ENCODE peak calls at places on chromosome 11, in seven cellular contexts. I is A549; K is Panc1; L is CD8-positive, alpha-beta T cell; R is neuronal stem cell; W is psoas muscle; Y is tibial nerve. U is an unnamed sample. For H3K9me3, the result is how much of the 10 kb centered on the place peaks cover.

GRCh38 chr11:19276859-19277808 is 36.4 kb upstream of the E2F8 start:
- DNase-seq in Y (no peak), W (no peak), I (peak), R (no peak), L (no peak), K (peak), U (no peak)

GRCh38 chr11:2584812-2585565 is 114.8 kb downstream of the KCNQ1OT1 start:
- DNase-seq in W (peak), R (no peak), L (no peak), K (no peak), Y (no peak), I (no peak), U (no peak)

GRCh38 chr11:9273430-9274336 is 8.5 kb upstream of the DENND5A start:
- DNase-seq in K (no peak), I (no peak), L (no peak), W (no peak), Y (no peak), R (no peak), U (no peak)

GRCh38 chr11:70517996-70518907 is 119.9 kb downstream of the CTTN start:
- DNase-seq in Y (no peak), L (no peak), R (no peak), K (peak), W (peak), I (no peak), U (no peak)

GRCh38 chr11:30333405-30333804 is 10.5 kb downstream of the ARL14EP start:
- DNase-seq in K (peak), R (no peak), L (no peak), Y (no peak), W (no peak), I (peak), U (no peak)

GRCh38 chr11:66113132-66113856 is 43.2 kb downstream of the PACS1 start:
- DNase-seq in L (no peak), Y (no peak), I (peak), K (peak), W (no peak), R (no peak), U (no peak)

GRCh38 chr11:980438-981365 is 55.0 kb downstream of the AP2A2 start:
- DNase-seq in Y (no peak), L (no peak), R (no peak), K (no peak), W (peak), I (peak), U (no peak)

GRCh38 chr11:67409781-67410368 is 5.6 kb upstream of the CARNS1 start:
- DNase-seq in I (no peak), Y (no peak), W (no peak), K (no peak), L (no peak), R (no peak), U (no peak)

GRCh38 chr11:19985106-19985505 is 175.2 kb downstream of the DBX1 start:
- DNase-seq in Y (no peak), L (no peak), R (no peak), W (no peak), K (no peak), I (no peak), U (no peak)

GRCh38 chr11:78940500-78941225 is 366.0 kb upstream of the NARS2 start:
- DNase-seq in Y (no peak), R (peak), L (no peak), W (no peak), I (no peak), K (no peak), U (no peak)

GRCh38 chr11:122850076-122850631 is 11.9 kb downstream of the CRTAM start:
- DNase-seq in R (no peak), K (no peak), W (no peak), Y (no peak), L (peak), I (no peak), U (no peak)

GRCh38 chr11:64762916-64763803 is 3.4 kb upstream of the PYGM start:
- DNase-seq in W (peak), K (no peak), L (peak), R (no peak), Y (no peak), I (no peak), U (no peak)

GRCh38 chr11:63890368-63890767 is 26.6 kb downstream of the RCOR2 start:
- DNase-seq in I (no peak), Y (no peak), R (no peak), L (no peak), W (no peak), K (no peak), U (no peak)

GRCh38 chr11:40597546-40598113 is 861.8 kb downstream of the LRRC4C start:
- DNase-seq in Y (no peak), W (no peak), K (no peak), L (no peak), R (no peak), I (no peak), U (no peak)

GRCh38 chr11:40606800-40607199 is 852.7 kb downstream of the LRRC4C start:
- DNase-seq in L (no peak), K (no peak), Y (no peak), W (no peak), I (no peak), R (no peak), U (no peak)

DNA sequence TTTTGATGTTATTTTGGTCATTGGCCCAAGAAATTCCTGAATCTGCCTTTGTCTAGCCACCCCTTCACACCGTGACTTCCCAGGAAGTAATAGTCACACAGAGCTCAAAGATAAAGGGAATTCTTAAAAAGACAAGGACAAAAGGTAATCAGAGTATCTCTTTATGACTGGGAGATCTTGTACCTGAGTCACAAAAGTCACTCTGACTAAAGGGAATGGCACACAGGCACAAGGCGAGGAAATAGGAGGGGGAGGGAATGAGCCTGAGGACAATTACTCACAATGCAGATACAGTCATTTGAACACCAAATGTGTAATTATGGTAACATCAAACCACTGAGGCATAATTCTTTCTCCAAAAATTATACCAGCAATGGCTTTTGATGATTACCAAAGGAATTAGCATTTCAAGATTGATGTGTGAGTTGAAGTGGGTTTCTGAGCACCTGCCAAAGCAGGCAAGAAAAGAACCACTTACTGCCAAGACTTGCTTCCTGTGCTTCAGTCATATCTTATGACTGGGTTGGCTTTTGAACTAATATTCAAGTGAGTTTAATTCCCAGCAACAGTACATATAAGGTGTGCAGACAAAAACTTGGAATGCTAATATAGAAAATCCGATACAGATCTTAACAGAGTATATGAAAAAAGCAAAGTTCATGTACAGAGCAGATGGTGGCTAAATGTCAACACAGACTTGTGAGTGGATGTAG is 856.4 kb downstream of the LRRC4C start:
- DNase-seq in R (no peak), K (peak), W (no peak), Y (no peak), I (no peak), L (no peak), U (no peak)
- H3K9me3 ChIP-seq in R (under half), K (under half), W (under half), Y (under half), I (under half), L (under half), U (under half)

GRCh38 chr11:83068573-83068972 is 3.1 kb downstream of the RAB30 start:
- DNase-seq in I (no peak), R (no peak), K (no peak), Y (no peak), W (no peak), L (no peak), U (no peak)

GRCh38 chr11:83064011-83064410 is 7.7 kb downstream of the RAB30 start:
- DNase-seq in L (no peak), K (no peak), R (no peak), I (no peak), Y (no peak), W (no peak), U (no peak)

GRCh38 chr11:83061883-83062282 is 9.8 kb downstream of the RAB30 start:
- DNase-seq in I (no peak), L (no peak), Y (no peak), W (no peak), K (no peak), R (no peak), U (no peak)

GRCh38 chr11:83060965-83061364 is 10.7 kb downstream of the RAB30 start:
- DNase-seq in R (no peak), W (no peak), Y (no peak), K (no peak), L (no peak), I (no peak), U (no peak)

GRCh38 chr11:83063073-83063754 is 8.5 kb downstream of the RAB30 start:
- DNase-seq in W (no peak), K (no peak), I (no peak), Y (no peak), L (no peak), R (no peak), U (no peak)
- H3K9me3 ChIP-seq in W (under half), K (under half), I (under half), Y (under half), L (under half), R (under half), U (under half)

GRCh38 chr11:59365621-59366020 is 6.9 kb downstream of the OR5AN1 start:
- DNase-seq in K (no peak), L (no peak), Y (no peak), R (no peak), W (no peak), I (no peak), U (no peak)

DNA sequence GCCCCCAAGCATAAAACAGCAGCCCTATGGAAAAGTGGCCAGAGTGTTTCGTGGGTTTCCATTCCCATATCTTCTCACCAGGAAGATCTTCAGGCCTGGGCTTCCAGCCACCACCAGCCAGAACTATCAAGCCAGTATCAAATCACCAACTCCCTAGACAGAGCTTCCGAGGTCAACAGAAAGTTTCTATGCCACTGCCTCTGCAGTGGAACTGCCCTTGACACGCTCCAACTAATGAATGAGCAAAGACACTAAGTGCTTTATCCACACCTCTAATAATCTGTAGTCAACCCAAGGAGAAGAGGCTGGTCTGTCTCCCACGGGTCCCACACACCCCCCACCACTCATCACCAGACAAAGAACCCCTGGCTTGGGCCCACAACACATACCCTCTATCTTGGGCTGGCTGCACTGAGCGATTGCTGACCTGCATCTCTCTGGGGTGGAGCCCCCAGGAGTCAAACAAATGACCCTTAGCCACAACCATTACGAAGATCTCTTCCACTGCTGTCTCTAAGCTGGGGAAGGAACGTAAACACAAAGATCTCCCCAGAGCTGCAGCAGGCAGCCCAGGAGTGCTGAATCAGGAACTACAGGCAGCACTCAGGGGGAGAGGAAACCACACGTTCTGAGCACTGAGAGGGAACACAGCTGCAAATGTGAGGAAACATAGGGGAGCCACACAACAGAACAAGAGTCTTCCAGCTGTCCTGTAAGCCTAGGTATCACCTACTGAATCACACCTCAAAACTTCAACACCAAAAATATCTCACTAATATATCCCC is 9.7 kb downstream of the OR5AN1 start:
- DNase-seq in I (no peak), R (no peak), Y (no peak), W (no peak), L (no peak), K (no peak), U (no peak)
- H3K9me3 ChIP-seq in I (under half), R (under half), Y (under half), W (under half), L (under half), K (under half), U (under half)

GRCh38 chr11:60924906-60925684 is 835 bp downstream of the TMEM132A start:
- DNase-seq in Y (no peak), W (no peak), K (no peak), L (no peak), R (no peak), I (no peak), U (no peak)

GRCh38 chr11:60922906-60923305 is 1.4 kb upstream of the TMEM132A start:
- DNase-seq in I (no peak), Y (no peak), R (no peak), K (no peak), W (no peak), L (no peak), U (no peak)

GRCh38 chr11:60923800-60924109 is 505 bp upstream of the TMEM132A start:
- DNase-seq in K (no peak), I (no peak), W (no peak), Y (no peak), L (no peak), R (no peak), U (no peak)

GRCh38 chr11:60923326-60923725 is 934 bp upstream of the TMEM132A start:
- DNase-seq in L (no peak), K (no peak), I (no peak), Y (no peak), R (no peak), W (no peak), U (no peak)

DNA sequence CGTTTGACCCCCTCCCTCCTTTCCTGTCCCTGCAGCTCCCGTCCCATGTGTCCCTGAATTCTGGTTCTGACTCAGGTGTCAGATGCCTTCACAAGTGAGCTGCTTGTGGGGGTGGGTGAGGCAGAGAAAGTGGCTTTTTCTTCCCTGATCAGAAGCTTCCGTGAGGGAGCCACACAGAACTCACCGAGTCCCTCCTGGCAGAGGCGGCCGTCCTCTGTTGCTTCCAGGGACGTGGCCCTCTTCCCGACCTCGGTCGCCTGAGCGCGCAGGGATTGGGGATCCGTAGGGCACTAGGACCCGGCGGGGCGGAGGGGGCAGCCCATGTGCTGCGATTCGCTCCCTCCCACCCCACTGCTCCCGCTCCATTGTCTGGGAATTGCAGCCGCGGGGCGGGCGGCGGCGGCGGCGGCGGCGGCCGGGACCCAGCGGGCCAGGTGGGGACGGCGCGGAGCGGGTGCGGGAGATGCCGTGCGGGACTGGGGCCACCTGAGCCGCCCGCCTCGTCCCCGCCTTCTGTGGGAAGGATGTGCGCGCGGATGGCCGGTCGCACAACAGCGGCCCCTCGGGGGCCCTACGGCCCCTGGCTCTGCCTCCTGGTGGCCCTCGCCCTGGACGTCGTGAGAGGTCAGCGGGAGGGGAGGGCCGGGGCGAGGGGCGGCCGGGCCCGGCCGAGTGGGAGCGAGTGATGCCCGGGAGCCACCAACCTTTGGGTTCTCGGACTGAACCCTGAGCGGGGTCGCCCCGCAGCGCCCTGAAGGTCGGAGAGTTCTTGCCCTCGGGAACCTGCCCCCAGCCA is at the start of gene TMEM132A:
- DNase-seq in W (peak), Y (no peak), R (peak), L (no peak), K (no peak), I (peak), U (no peak)
- H3K9me3 ChIP-seq in W (under half), Y (under half), R (under half), L (under half), K (under half), I (under half), U (under half)

GRCh38 chr11:134384406-134384805 is 27.6 kb downstream of the B3GAT1 start:
- DNase-seq in Y (no peak), K (no peak), I (no peak), R (no peak), L (no peak), W (no peak), U (no peak)

GRCh38 chr11:134387501-134387900 is 24.5 kb downstream of the B3GAT1 start:
- DNase-seq in K (no peak), I (no peak), Y (no peak), L (no peak), R (no peak), W (no peak), U (no peak)

GRCh38 chr11:134385171-134385570 is 26.9 kb downstream of the B3GAT1 start:
- DNase-seq in W (no peak), Y (no peak), I (no peak), K (no peak), R (no peak), L (no peak), U (no peak)

GRCh38 chr11:134386945-134387344 is 25.1 kb downstream of the B3GAT1 start:
- DNase-seq in L (no peak), I (no peak), Y (no peak), R (no peak), W (no peak), K (no peak), U (no peak)

DNA sequence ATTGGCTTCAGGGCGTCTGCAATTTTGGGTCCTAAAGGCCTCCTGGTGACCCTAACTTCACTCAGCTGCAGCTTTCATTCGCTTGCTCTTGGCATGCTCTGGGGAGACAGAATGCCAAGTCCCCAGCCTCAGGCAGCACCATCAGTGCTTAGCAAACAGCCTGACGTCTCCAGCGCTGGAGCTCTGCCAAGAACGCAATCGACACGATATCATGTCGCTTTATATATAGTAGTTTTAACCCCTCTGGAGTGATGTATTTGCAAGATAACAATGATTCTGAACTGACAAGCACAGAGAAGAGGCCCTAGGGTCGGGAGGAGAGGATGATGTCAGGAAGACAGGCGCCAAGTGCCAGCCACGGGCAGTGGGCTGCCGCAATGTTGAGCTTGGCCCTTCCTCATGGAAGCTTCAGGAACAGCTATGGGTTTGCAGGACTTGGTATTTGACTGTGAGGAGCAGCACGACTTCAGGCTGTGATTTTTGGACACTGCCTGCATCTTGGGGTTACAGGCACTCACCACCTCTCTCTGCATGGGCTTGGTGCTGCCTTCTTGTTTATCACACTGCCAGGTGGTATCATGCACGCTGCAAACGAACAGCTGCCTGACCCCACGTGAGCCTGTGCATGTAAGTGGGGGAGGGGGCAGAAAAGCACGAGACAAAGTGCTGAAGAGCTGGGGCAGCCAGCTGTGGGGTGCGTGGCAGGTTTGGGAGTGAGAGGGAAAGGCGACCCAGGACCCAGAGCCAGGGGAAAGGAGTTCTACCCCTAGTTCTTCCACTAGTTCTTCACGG is 26.1 kb downstream of the B3GAT1 start:
- DNase-seq in I (no peak), Y (no peak), R (no peak), W (no peak), L (no peak), K (no peak), U (no peak)
- H3K9me3 ChIP-seq in I (under half), Y (under half), R (under half), W (under half), L (under half), K (under half), U (under half)

DNA sequence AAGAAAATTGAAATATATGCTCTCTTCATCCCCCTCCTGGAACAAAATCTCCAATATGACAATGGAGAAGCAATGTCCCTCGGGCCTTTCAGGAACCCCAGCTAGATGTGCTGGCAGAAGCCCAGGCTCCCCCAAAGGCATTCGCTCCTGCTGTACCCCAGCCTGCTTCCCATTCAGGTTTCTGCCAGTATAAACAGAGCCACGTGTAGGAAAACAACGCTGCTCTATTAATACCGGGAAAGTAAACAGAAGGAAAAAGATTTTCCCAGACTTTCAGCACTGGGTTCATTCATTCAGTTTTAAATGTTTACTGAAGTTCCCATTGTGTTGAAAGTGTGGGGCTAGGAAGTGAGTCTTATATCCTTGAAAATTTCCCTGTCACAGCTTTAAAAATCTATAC is 147.1 kb downstream of the CADM1 start:
- DNase-seq in K (no peak), W (no peak), R (no peak), L (no peak), Y (no peak), I (no peak), U (no peak)
- H3K9me3 ChIP-seq in K (under half), W (under half), R (under half), L (under half), Y (under half), I (under half), U (under half)